ENCODE peak calls at places on chromosomes 7 and 10, in six cellular contexts. Z, T, V, X, O and Y are unnamed samples.

GRCh38 chr7:131956864-131957263 is 400.4 kb upstream of the PODXL start:
- DNase-seq in Z (no peak), T (no peak), V (no peak), X (no peak), O (no peak), Y (no peak)

GRCh38 chr10:49429458-49429857 is 33.6 kb upstream of the DRGX start:
- DNase-seq in Z (no peak), T (no peak), V (no peak), X (no peak), O (no peak), Y (no peak)

GRCh38 chr10:82190432-82191260 is 315.7 kb downstream of the NRG3 start:
- DNase-seq in Z (no peak), T (no peak), V (no peak), X (no peak), O (no peak), Y (no peak)

GRCh38 chr7:92178928-92179373 is at the start of gene LRRD1:
- DNase-seq in Z (peak), T (peak), V (peak), X (peak), O (peak), Y (peak)

GRCh38 chr10:124359336-124359832 is 59.3 kb downstream of the OAT start:
- DNase-seq in Z (no peak), T (no peak), V (no peak), X (peak), O (no peak), Y (no peak)

GRCh38 chr10:73577788-73578187 is 13.4 kb downstream of the USP54 start:
- DNase-seq in Z (no peak), T (no peak), V (peak), X (peak), O (no peak), Y (no peak)

GRCh38 chr10:115093286-115093775 is at the start of gene ATRNL1:
- DNase-seq in Z (no peak), T (peak), V (no peak), X (no peak), O (peak), Y (peak)

GRCh38 chr7:33050425-33051318 is 11.9 kb downstream of the NT5C3A start:
- DNase-seq in Z (no peak), T (peak), V (peak), X (peak), O (no peak), Y (no peak)

GRCh38 chr10:131676046-131676445 is 224.8 kb upstream of the PPP2R2D start:
- DNase-seq in Z (no peak), T (no peak), V (no peak), X (no peak), O (no peak), Y (no peak)

GRCh38 chr7:42014625-42015412 is 222.2 kb downstream of the GLI3 start:
- DNase-seq in Z (peak), T (peak), V (peak), X (peak), O (peak), Y (peak)

GRCh38 chr10:33001908-33002492 is 44.0 kb upstream of the ITGB1 start:
- DNase-seq in Z (no peak), T (no peak), V (no peak), X (no peak), O (no peak), Y (no peak)

GRCh38 chr10:102610499-102610898 is 33.8 kb upstream of the TRIM8 start:
- DNase-seq in Z (no peak), T (peak), V (no peak), X (no peak), O (no peak), Y (no peak)

GRCh38 chr7:41987-42386 is 150.4 kb upstream of the FAM20C start:
- DNase-seq in Z (no peak), T (no peak), V (no peak), X (no peak), O (no peak), Y (no peak)

GRCh38 chr7:130087364-130087763 is 17.0 kb downstream of the KLHDC10 start:
- DNase-seq in Z (no peak), T (no peak), V (peak), X (no peak), O (no peak), Y (no peak)

DNA sequence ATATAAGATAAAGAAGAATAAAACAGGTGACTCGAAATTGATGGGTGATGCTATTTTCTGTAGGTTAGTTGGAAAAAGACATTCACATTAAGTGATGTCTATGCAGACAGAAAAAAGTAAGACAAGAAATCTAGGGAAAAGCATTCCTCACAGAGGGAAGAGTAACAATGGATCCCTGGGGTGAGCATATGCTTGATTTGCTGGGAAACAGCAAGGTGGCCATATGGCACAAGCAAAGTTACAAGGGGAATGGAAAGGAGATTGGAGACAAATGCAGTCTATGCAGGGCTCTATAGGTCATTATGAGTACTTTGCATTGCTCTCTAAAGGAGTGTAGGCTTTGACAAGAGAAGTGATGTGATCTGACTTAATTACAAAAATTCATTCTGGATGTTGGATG is 90.9 kb upstream of the ZNF804B start:
- DNase-seq in Z (no peak), T (no peak), V (no peak), X (no peak), O (no peak), Y (no peak)
- H3K4ac ChIP-seq in Z (no peak), T (no peak), V (no peak), X (no peak), O (no peak), Y (no peak)

GRCh38 chr7:127962589-127963361 is 68.5 kb downstream of the LRRC4 start:
- DNase-seq in Z (no peak), T (no peak), V (no peak), X (no peak), O (no peak), Y (no peak)
- H3K14ac ChIP-seq in Z (no peak), T (no peak), V (no peak), X (no peak), O (no peak), Y (no peak)

GRCh38 chr7:1825877-1826741 is 156.0 kb downstream of the ELFN1 start:
- DNase-seq in Z (peak), T (no peak), V (no peak), X (no peak), O (peak), Y (no peak)
- H3K4ac ChIP-seq in Z (no peak), T (no peak), V (no peak), X (no peak), O (no peak), Y (no peak)

GRCh38 chr7:19091871-19092270 is 25.6 kb downstream of the TWIST1 start:
- DNase-seq in Z (no peak), T (no peak), V (no peak), X (no peak), O (no peak), Y (no peak)
- H3K14ac ChIP-seq in Z (no peak), T (no peak), V (no peak), X (no peak), O (no peak), Y (no peak)

GRCh38 chr7:2622869-2623697 is 8.7 kb upstream of the TTYH3 start:
- DNase-seq in Z (no peak), T (no peak), V (no peak), X (no peak), O (no peak), Y (no peak)
- H3K4ac ChIP-seq in Z (no peak), T (peak), V (peak), X (peak), O (peak), Y (no peak)

DNA sequence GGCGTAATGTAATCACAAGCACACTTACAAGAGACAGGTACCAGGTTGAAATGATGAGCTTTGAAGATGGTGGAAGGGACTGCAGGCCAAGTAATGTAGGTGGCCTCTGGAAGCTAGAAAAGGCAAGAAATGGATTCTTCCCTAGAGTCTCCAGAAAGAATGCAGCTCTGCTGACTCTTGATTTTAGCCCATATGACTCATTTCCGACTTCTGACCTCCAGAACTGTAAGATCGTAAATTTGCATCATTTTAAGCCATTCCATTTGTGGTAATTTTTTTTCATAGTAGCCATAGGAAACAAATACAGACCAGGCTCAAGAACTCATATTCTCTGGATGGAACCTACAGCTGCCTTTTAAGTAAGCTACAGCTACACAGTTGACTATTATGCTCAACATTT is 315.5 kb downstream of the MAGI2 start:
- DNase-seq in Z (no peak), T (peak), V (peak), X (no peak), O (no peak), Y (no peak)
- H3K14ac ChIP-seq in Z (no peak), T (no peak), V (no peak), X (no peak), O (no peak), Y (no peak)